ENCODE peak calls at places on chromosomes 3 and 15, in five cellular contexts. N, V, P, X and I are unnamed samples.

GRCh38 chr3:10511809-10512494 is 6.6 kb upstream of the ATP2B2 start:
- DNase-seq in X (peak; percentile 24), V (no peak), N (no peak), P (no peak), I (peak; percentile 41)

GRCh38 chr3:79056498-79056897 is 711.3 kb downstream of the ROBO1 start:
- DNase-seq in X (no peak), V (no peak), P (no peak), N (no peak), I (no peak)

GRCh38 chr15:98755138-98755537 is 106.8 kb downstream of the IGF1R start:
- DNase-seq in X (no peak), V (no peak), N (no peak), P (no peak), I (no peak)

GRCh38 chr15:68638953-68639500 is 60.2 kb downstream of the CORO2B start:
- DNase-seq in N (no peak), P (no peak), X (no peak), V (peak; percentile 56), I (peak; percentile 46)

GRCh38 chr3:61080737-61081445 is 170.4 kb downstream of the FHIT start:
- DNase-seq in X (peak; percentile 21), N (no peak), V (no peak), P (no peak), I (no peak)

GRCh38 chr15:59647085-59647484 is 10.2 kb downstream of the GTF2A2 start:
- DNase-seq in N (no peak), P (no peak), X (no peak), V (no peak), I (no peak)

GRCh38 chr15:66290518-66290917 is 2.9 kb upstream of the DIS3L start:
- DNase-seq in P (no peak), N (no peak), X (no peak), V (no peak), I (no peak)

GRCh38 chr3:110868106-110868505 is 203.5 kb upstream of the NECTIN3 start:
- DNase-seq in X (no peak), P (no peak), N (no peak), V (no peak), I (no peak)

GRCh38 chr3:138114988-138115971 is at the start of gene DZIP1L:
- DNase-seq in X (peak; percentile 94), N (peak; percentile 60), V (peak; percentile 86), P (peak; percentile 37), I (peak; percentile 92)

GRCh38 chr15:68676926-68677325 is 98.1 kb downstream of the CORO2B start:
- DNase-seq in V (peak; percentile 34), X (no peak), P (no peak), N (no peak), I (no peak)

GRCh38 chr3:32104492-32104891 is 1.9 kb upstream of the GPD1L start:
- DNase-seq in N (no peak), V (no peak), P (no peak), X (no peak), I (no peak)

GRCh38 chr15:33211409-33211808 is 16.9 kb upstream of the FMN1 start:
- DNase-seq in V (peak; percentile 68), P (peak; percentile 28), X (no peak), N (no peak), I (no peak)

GRCh38 chr3:113264741-113265140 is 53.4 kb downstream of the BOC start:
- DNase-seq in P (no peak), N (no peak), V (peak; percentile 64), X (peak; percentile 44), I (no peak)

GRCh38 chr15:58517682-58518525 is 86.1 kb downstream of the LIPC start:
- DNase-seq in N (no peak), P (no peak), V (no peak), X (no peak), I (no peak)

GRCh38 chr3:134381836-134382442 is 7.7 kb upstream of the AMOTL2 start:
- DNase-seq in P (peak; percentile 97), N (no peak), V (peak; percentile 46), X (peak; percentile 79), I (peak; percentile 63)

GRCh38 chr3:60954049-60954448 is 297.2 kb downstream of the FHIT start:
- DNase-seq in P (no peak), N (no peak), V (no peak), X (no peak), I (no peak)

GRCh38 chr3:126847061-126847460 is 135.9 kb upstream of the PLXNA1 start:
- DNase-seq in X (no peak), V (peak; percentile 20), N (no peak), P (no peak), I (no peak)

GRCh38 chr3:128800241-128801187 is 74.5 kb downstream of the RAB7A start:
- DNase-seq in N (no peak), P (no peak), V (no peak), X (no peak), I (no peak)

GRCh38 chr3:127139601-127140500 is 53.1 kb upstream of the PRR23E start:
- DNase-seq in V (peak; percentile 35), X (no peak), P (no peak), N (no peak), I (no peak)

GRCh38 chr3:120816728-120817127 is 74.2 kb downstream of the GTF2E1 start:
- DNase-seq in N (no peak), P (no peak), V (no peak), X (no peak), I (no peak)

GRCh38 chr15:77296773-77297337 is 123.0 kb downstream of the PEAK1 start:
- DNase-seq in X (no peak), N (no peak), P (no peak), V (no peak), I (no peak)

GRCh38 chr15:48493084-48493762 is 152.3 kb downstream of the FBN1 start:
- DNase-seq in V (peak; percentile 72), X (no peak), P (no peak), N (no peak), I (no peak)

DNA sequence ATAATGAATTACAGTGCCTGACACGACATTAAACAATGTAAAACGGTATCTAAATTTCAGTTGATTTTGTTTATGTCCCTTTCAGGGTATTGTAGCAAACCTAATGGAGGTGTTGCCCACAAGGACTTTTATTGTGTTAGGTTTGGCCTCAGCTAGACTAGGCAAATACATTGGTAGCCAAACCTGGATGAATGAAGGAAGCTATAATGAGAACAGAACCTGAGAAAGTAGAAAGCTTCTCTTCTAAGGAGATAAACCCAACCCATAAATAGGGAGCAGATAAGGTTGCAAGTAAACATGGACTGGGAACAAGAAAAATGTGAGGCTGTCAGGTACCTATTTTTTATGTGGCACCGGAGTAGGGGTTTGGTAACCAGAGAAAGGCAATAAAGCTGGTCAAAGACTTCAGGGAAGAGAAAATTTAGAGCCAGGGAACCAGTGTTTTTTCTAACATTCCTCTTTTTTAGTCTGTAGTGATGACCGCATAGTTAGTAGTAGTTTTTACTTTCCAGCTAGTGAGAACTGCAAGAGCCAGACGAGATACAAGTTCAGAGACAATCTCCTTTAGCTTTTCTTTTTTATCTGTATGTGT is 25.0 kb downstream of the ZNF654 start:
- DNase-seq in P (no peak), N (no peak), V (no peak), X (no peak), I (no peak)
- TF ChIP-seq POLR2AphosphoS5 in P (no peak), N (no peak), V (no peak), X (no peak), I (no peak)

GRCh38 chr3:195540526-195540925 is 2.6 kb downstream of the PPP1R2 start:
- DNase-seq in X (no peak), P (no peak), N (no peak), V (no peak), I (no peak)
- H3K4me1 ChIP-seq in X (peaks cover 24% of the 10 kb centered on the region), P (no peaks in the 10 kb centered on the region), N (peaks cover 21% of the 10 kb centered on the region), V (peaks cover 53% of the 10 kb centered on the region), I (peaks cover 63% of the 10 kb centered on the region)

DNA sequence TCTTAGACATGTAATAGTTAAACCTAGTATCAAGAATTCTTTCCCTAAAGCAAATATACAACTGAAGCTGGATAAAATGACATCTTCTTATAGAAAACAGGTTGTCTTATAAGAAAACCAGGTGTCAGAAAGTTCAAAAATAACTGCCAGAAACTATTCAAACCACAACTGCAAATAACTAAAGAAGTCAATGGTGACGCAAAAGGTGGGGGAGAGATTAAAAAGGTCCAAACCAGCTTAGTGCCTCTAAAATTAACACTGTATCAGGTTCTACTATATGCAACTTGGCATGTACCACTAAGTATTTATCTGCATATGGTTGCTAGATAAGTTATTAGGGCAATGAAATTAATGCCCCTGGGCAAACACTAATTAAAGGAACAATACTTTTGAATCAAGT is 136.8 kb downstream of the TBL1XR1 start:
- DNase-seq in N (no peak), X (no peak), P (no peak), V (no peak), I (no peak)
- H3K4me3 ChIP-seq in N (no peak overlapping the region), X (no peak overlapping the region), P (no peak overlapping the region), V (no peak overlapping the region), I (no peak overlapping the region)

DNA sequence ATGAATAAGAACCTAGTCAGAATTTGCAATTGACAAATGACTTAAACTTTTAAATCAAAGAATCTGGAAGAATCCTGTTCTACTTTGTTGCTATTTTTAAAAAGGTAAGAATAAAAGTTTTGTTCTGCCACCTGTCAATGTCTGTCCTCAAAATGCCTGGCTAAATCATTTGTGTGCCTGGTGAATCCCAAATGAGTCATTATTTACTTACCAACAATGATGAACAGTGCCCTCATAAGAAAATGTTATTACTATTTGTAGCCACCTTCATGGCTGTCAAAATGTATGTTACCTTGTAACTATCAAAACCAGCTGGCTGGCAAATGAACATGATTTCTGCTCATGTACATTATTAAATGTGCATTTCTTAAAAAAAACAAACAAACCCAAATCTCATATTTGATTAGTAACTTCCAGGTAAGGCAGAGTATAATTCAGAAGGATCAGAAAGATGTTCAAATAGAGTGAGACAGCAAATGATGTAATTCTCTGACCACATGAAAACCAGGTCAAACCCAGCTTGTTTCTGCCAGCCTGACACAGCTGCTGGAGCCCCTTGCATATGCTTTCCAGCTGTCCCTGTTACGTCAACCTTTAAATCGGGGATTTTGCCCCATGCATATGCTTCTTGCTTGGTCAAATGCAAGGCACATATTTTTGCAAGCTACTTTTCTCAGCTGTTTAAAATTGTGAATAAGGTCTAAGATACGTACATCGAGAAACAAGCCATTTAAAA is 137.9 kb downstream of the SSR3 start:
- DNase-seq in X (no peak), P (no peak), V (no peak), N (no peak), I (no peak)
- TF ChIP-seq POLR2AphosphoS5 in X (no peak), P (no peak), V (no peak), N (no peak), I (no peak)

GRCh38 chr3:141406265-141406664 is 38.0 kb downstream of the ZBTB38 start:
- DNase-seq in P (no peak), X (no peak), N (no peak), V (no peak), I (no peak)
- H3K4me1 ChIP-seq in P (peaks cover 9% of the 10 kb centered on the region), X (peaks cover 16% of the 10 kb centered on the region), N (peaks cover 20% of the 10 kb centered on the region), V (peaks cover 85% of the 10 kb centered on the region), I (peaks cover 87% of the 10 kb centered on the region)

GRCh38 chr3:5476403-5476802 is 288.9 kb downstream of the EDEM1 start:
- DNase-seq in N (peak; percentile 16), X (no peak), V (no peak), P (no peak), I (no peak)
- H3K4me3 ChIP-seq in N (no peak overlapping the region), X (no peak overlapping the region), V (no peak overlapping the region), P (no peak overlapping the region), I (no peak overlapping the region)

DNA sequence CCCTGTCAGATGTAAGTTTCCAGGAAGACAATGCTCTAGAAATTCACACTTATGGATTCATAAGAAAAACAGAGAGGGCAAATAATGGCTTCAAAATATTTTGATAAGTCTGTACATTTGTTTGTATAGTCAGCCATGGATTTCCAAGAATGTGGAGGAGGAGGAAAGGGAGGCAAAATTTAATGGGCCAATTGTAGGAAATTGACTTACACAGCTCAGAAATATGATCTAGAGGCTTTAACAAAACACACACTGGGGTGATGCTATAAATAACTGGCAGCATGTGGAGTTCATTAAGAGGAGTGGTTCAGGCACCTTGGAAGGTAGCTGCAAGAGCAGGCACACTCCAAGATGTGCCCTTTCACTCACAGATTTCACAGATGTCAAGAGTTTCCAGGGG is 193.4 kb upstream of the RASGRP1 start:
- DNase-seq in V (no peak), N (no peak), P (no peak), X (no peak), I (no peak)
- TF ChIP-seq POLR2AphosphoS5 in V (no peak), N (no peak), P (no peak), X (no peak), I (no peak)